ENCODE peak calls at places on chromosomes 5 and 9, in eight cellular contexts. C is breast epithelium, T is RWPE1, V is heart left ventricle, R is body of pancreas, N is osteoblast, K is cardiac fibroblast, W is AG09309. J is an unnamed sample.
A peak's percentile ranks its signal among the peaks of the same experiment; 100 is the strongest.

GRCh38 chr5:24272735-24273134 is 372.0 kb downstream of the CDH10 start:
- DNase-seq in V (no peak), W (no peak), R (no peak), K (no peak), C (no peak), N (no peak), T (no peak), J (no peak)

GRCh38 chr9:136539427-136540412 is 6.1 kb downstream of the NOTCH1 start:
- DNase-seq in V (peak; percentile 96), C (peak; percentile 69), T (peak; percentile 78), W (no peak), N (no peak), R (peak; percentile 81), K (peak; percentile 87), J (peak; percentile 98)

GRCh38 chr9:21862871-21863270 is 60.4 kb downstream of the MTAP start:
- DNase-seq in V (no peak), C (no peak), R (no peak), K (no peak), W (no peak), N (no peak), T (no peak), J (no peak)

GRCh38 chr5:62922191-62922590 is 343.6 kb downstream of the LRRC70 start:
- DNase-seq in W (no peak), N (no peak), C (no peak), T (no peak), R (no peak), V (no peak), K (peak; percentile 23), J (no peak)

GRCh38 chr5:154287136-154287535 is 96.6 kb downstream of the GALNT10 start:
- DNase-seq in K (peak; percentile 84), N (no peak), V (no peak), R (no peak), W (no peak), T (peak; percentile 80), C (no peak), J (no peak)

GRCh38 chr5:75059887-75060286 is 7.5 kb upstream of the GCNT4 start:
- DNase-seq in W (no peak), N (no peak), R (no peak), C (no peak), T (no peak), V (no peak), K (no peak), J (peak; percentile 68)

GRCh38 chr5:123571927-123572326 is 60.0 kb downstream of the CSNK1G3 start:
- DNase-seq in K (no peak), R (no peak), V (no peak), T (no peak), N (no peak), C (no peak), W (no peak), J (no peak)

GRCh38 chr9:3290231-3290840 is 235.5 kb downstream of the RFX3 start:
- DNase-seq in R (no peak), V (no peak), T (no peak), K (no peak), N (no peak), W (no peak), C (no peak), J (no peak)

GRCh38 chr9:4086119-4087088 is 213.5 kb downstream of the GLIS3 start:
- DNase-seq in V (no peak), N (peak; percentile 80), R (no peak), C (no peak), W (no peak), T (no peak), K (peak; percentile 80), J (no peak)

GRCh38 chr5:10757043-10757442 is 4.0 kb downstream of the DAP start:
- DNase-seq in V (no peak), W (no peak), K (no peak), R (no peak), C (no peak), N (no peak), T (no peak), J (no peak)

GRCh38 chr5:124742983-124743533 is 3.4 kb downstream of the ZNF608 start:
- DNase-seq in N (peak; percentile 64), C (no peak), V (no peak), K (peak; percentile 87), R (no peak), W (no peak), T (peak; percentile 94), J (no peak)

GRCh38 chr9:123863164-123863855 is 66.6 kb downstream of the DENND1A start:
- DNase-seq in R (no peak), W (peak; percentile 8), C (no peak), N (no peak), K (peak; percentile 69), V (no peak), T (no peak), J (no peak)

GRCh38 chr5:132684496-132684895 is 10.7 kb downstream of the IL4 start:
- DNase-seq in T (no peak), K (no peak), W (no peak), C (no peak), R (no peak), V (no peak), N (no peak), J (no peak)

GRCh38 chr5:74903165-74903787 is 37.1 kb upstream of the FAM169A start:
- DNase-seq in R (peak; percentile 59), K (peak; percentile 15), N (peak; percentile 54), W (no peak), C (peak; percentile 62), V (no peak), T (peak; percentile 91), J (peak; percentile 45)

GRCh38 chr5:68112658-68113057 is 102.9 kb upstream of the PIK3R1 start:
- DNase-seq in R (no peak), N (no peak), V (no peak), K (no peak), T (no peak), C (no peak), W (no peak), J (no peak)

GRCh38 chr5:3201121-3201520 is 394.5 kb upstream of the IRX1 start:
- DNase-seq in W (no peak), T (no peak), R (no peak), N (no peak), C (no peak), K (no peak), V (no peak), J (no peak)

GRCh38 chr9:136020206-136020605 is 59.0 kb upstream of the UBAC1 start:
- DNase-seq in N (peak; percentile 44), C (peak; percentile 45), V (no peak), K (no peak), R (peak; percentile 4), T (no peak), W (no peak), J (peak; percentile 33)

GRCh38 chr5:20974423-20974822 is 986.4 kb upstream of the CDH18 start:
- DNase-seq in C (no peak), K (no peak), V (no peak), T (no peak), W (no peak), N (no peak), R (no peak), J (no peak)

GRCh38 chr9:131923132-131923671 is 156.5 kb downstream of the MED27 start:
- DNase-seq in K (no peak), C (no peak), T (no peak), V (no peak), N (no peak), R (no peak), W (no peak), J (no peak)

DNA sequence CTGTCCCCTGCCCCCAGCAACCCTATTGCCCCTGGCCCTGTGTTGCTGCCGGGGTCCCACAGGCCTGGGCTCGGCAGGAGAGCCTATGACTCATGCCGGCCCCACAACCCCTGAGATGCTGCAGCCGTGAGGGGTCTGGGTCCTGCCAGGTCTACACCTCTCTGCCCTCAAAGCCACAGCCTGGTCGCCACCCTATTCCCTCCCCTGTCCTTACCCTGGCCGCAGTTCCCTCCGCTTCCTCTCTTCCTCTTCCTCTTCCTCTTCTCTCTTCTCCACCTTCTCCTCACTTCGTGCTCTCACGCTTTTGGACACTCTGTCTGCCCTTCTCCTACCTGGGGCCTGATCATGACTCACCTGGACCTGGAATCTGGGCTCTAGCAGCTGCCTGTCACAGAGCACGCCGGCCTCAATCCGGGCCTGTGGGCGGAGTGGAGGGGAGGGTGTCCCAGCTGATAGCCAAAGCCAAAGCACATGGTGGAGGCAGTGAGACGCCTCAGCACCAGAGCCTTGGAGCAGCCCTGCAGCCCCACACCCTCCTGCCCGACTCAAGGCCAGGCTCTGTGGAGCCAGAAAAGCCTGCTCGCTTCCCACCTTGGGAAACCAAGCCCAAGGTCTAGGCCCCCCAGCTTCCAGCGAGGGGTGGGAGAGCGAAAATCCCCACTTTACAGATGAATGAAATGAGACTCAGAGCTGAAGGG is 26.8 kb upstream of the CSF1R start:
- DNase-seq in C (peak; percentile 47), W (no peak), T (peak; percentile 91), R (no peak), V (peak; percentile 62), N (peak; percentile 84), K (no peak), J (no peak)
- TF ChIP-seq CTCF in C (no peak), W (no peak), T (no peak), R (no peak), V (no peak), N (no peak), K (no peak), J (no peak)

GRCh38 chr5:56816546-56817081 is 1.3 kb downstream of the MAP3K1 start:
- DNase-seq in W (no peak), T (peak; percentile 59), V (peak; percentile 63), N (peak; percentile 95), C (no peak), R (peak; percentile 55), K (peak; percentile 67), J (peak; percentile 79)
- TF ChIP-seq CTCF in W (no peak), T (no peak), V (no peak), N (no peak), C (no peak), R (no peak), K (no peak), J (no peak)

DNA sequence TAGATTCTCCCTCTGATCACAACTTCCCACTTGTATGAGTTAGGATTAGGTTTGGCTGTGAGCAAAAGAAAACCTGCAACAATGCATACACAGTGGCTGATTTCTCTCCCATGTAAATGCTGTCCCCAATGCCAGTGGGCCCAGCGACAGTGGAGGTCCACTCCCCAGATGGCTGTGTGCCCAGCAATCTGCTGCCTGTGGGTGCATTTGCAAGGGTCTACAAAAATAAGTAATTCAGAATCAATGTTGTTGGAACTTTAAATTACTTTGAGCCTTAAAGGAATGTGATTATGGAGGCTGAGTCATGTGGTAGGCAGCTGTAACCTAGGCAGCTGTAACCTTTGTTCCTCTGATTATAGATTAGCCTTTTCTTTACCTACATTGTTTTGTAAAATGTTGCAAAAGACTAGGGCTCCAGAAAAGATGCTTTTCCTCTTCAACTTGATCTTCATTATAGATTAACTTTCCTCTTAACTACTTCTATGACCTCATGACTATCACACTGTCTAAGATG is 14.2 kb upstream of the MXD3 start:
- DNase-seq in C (no peak), W (no peak), N (peak; percentile 61), R (no peak), T (no peak), K (no peak), V (no peak), J (no peak)
- TF ChIP-seq CTCF in C (no peak), W (no peak), N (no peak), R (no peak), T (no peak), K (no peak), V (no peak), J (no peak)

GRCh38 chr9:81083062-81083461 is 606.3 kb downstream of the TLE1 start:
- DNase-seq in C (no peak), K (peak; percentile 43), R (no peak), W (no peak), V (no peak), T (no peak), N (no peak), J (no peak)
- TF ChIP-seq CTCF in C (no peak), K (peak; percentile 41), R (no peak), W (peak; percentile 32), V (peak; percentile 14), T (no peak), N (peak; percentile 28), J (no peak)

GRCh38 chr9:94169978-94170377 is 85.7 kb downstream of the PTPDC1 start:
- DNase-seq in N (no peak), W (no peak), R (no peak), C (no peak), K (no peak), T (no peak), V (no peak), J (no peak)
- TF ChIP-seq CTCF in N (no peak), W (no peak), R (no peak), C (no peak), K (no peak), T (no peak), V (no peak), J (no peak)